ENCODE peak calls at places on chromosome 20, in seven cellular contexts. Z, V, H, M, L, F and P are unnamed samples.

GRCh38 chr20:57008217-57008616 is 258.2 kb downstream of the BMP7 start:
- DNase-seq in V (no peak), M (no peak), L (no peak), Z (peak; percentile 71), H (no peak), F (no peak), P (no peak)

GRCh38 chr20:8837396-8837795 is 231.5 kb upstream of the PLCB4 start:
- DNase-seq in F (no peak), Z (peak; percentile 88), L (no peak), M (peak; percentile 71), V (no peak), H (no peak), P (no peak)

GRCh38 chr20:54251093-54251492 is 43.2 kb downstream of the PFDN4 start:
- DNase-seq in F (no peak), Z (no peak), M (no peak), L (no peak), H (no peak), V (no peak), P (no peak)

GRCh38 chr20:64261138-64261537 is 5.6 kb downstream of the PCMTD2 start:
- DNase-seq in V (no peak), F (no peak), M (peak; percentile 55), L (no peak), Z (no peak), H (no peak), P (no peak)

GRCh38 chr20:37627060-37627766 is 66.6 kb upstream of the CTNNBL1 start:
- DNase-seq in L (peak; percentile 37), F (peak; percentile 69), V (no peak), Z (peak; percentile 58), H (peak; percentile 48), M (peak; percentile 76), P (peak; percentile 85)

GRCh38 chr20:61178431-61179080 is 73.5 kb upstream of the CDH4 start:
- DNase-seq in Z (peak; percentile 51), H (no peak), M (no peak), L (peak; percentile 28), V (no peak), F (no peak), P (no peak)

GRCh38 chr20:43983359-43983758 is 68.7 kb downstream of the TOX2 start:
- DNase-seq in V (peak; percentile 35), Z (no peak), L (peak; percentile 3), H (no peak), M (no peak), F (no peak), P (peak; percentile 37)

GRCh38 chr20:64077876-64078551 is 1.3 kb downstream of the RGS19 start:
- DNase-seq in F (no peak), L (no peak), V (peak; percentile 84), M (no peak), Z (no peak), H (peak; percentile 80), P (peak; percentile 57)

GRCh38 chr20:8320306-8320705 is 188.2 kb downstream of the PLCB1 start:
- DNase-seq in V (no peak), Z (no peak), L (no peak), M (no peak), H (peak; percentile 40), F (no peak), P (no peak)

GRCh38 chr20:62723768-62724420 is 15.3 kb downstream of the NTSR1 start:
- DNase-seq in F (no peak), V (peak; percentile 3), L (no peak), H (no peak), Z (no peak), M (no peak), P (no peak)

GRCh38 chr20:561437-562231 is 18.0 kb upstream of the CSNK2A1 start:
- DNase-seq in M (peak; percentile 78), V (peak; percentile 33), H (peak; percentile 60), L (peak; percentile 60), Z (peak; percentile 60), F (peak; percentile 79), P (peak; percentile 89)

GRCh38 chr20:24754691-24755090 is 194.4 kb upstream of the CST7 start:
- DNase-seq in M (no peak), L (no peak), H (no peak), V (no peak), Z (no peak), F (no peak), P (no peak)

GRCh38 chr20:9503530-9504251 is 10.7 kb upstream of the LAMP5 start:
- DNase-seq in Z (no peak), V (no peak), H (peak; percentile 95), F (peak; percentile 25), L (no peak), M (no peak), P (peak; percentile 71)

GRCh38 chr20:35006009-35006408 is 50.3 kb downstream of the MYH7B start:
- DNase-seq in Z (no peak), F (no peak), L (no peak), H (no peak), V (no peak), M (no peak), P (no peak)

GRCh38 chr20:6635034-6635736 is 132.3 kb upstream of the BMP2 start:
- DNase-seq in H (no peak), F (no peak), V (no peak), L (no peak), M (no peak), Z (no peak), P (no peak)

GRCh38 chr20:35776513-35777101 is 4.8 kb downstream of the PHF20 start:
- DNase-seq in M (peak; percentile 76), H (no peak), L (no peak), F (peak; percentile 56), V (no peak), Z (no peak), P (peak; percentile 73)

GRCh38 chr20:58639182-58640146 is 11.6 kb upstream of the STX16 start:
- DNase-seq in F (no peak), M (no peak), Z (no peak), H (no peak), V (no peak), L (no peak), P (no peak)

GRCh38 chr20:22523499-22524392 is 60.6 kb downstream of the FOXA2 start:
- DNase-seq in F (no peak), H (no peak), V (no peak), Z (no peak), L (peak; percentile 29), M (no peak), P (no peak)

GRCh38 chr20:50302463-50303041 is 111.9 kb downstream of the CEBPB start:
- DNase-seq in F (no peak), L (no peak), V (no peak), H (no peak), Z (no peak), M (peak; percentile 52), P (no peak)

GRCh38 chr20:28562510-28562898 is 2695.0 kb upstream of the DEFB115 start:
- DNase-seq in Z (peak; percentile 99), V (no peak), L (no peak), H (no peak), M (peak; percentile 69), F (peak; percentile 70), P (no peak)

GRCh38 chr20:63103402-63104311 is 96.9 kb upstream of the BHLHE23 start:
- DNase-seq in M (peak; percentile 18), F (no peak), V (peak; percentile 45), H (no peak), L (no peak), Z (peak; percentile 16), P (no peak)